ENCODE peak calls at places on chromosomes 7 and 10, in five cellular contexts. A is cardiac muscle cell, Y is GM23338, O is DND-41, F is astrocyte. L is an unnamed sample.

GRCh38 chr10:20932606-20933005 is 35.5 kb upstream of the NEBL start:
- DNase-seq in A (no peak), Y (no peak), O (no peak), F (no peak), L (no peak)

GRCh38 chr10:31290386-31290785 is 28.6 kb upstream of the ZEB1 start:
- DNase-seq in A (no peak), Y (no peak), O (no peak), F (no peak), L (no peak)

GRCh38 chr7:85512802-85513201 is 325.9 kb upstream of the SEMA3D start:
- DNase-seq in A (no peak), Y (no peak), O (no peak), F (no peak), L (no peak)

GRCh38 chr10:13349776-13350274 is 1.7 kb upstream of the SEPHS1 start:
- DNase-seq in A (peak; percentile 69), Y (peak; percentile 97), O (peak; percentile 78), F (peak; percentile 46), L (peak; percentile 38)

GRCh38 chr10:132449051-132449825 is 52.2 kb downstream of the PWWP2B start:
- DNase-seq in A (no peak), Y (no peak), O (no peak), F (no peak), L (no peak)

GRCh38 chr7:44962483-44963251 is 16.1 kb downstream of the MYO1G start:
- DNase-seq in A (peak; percentile 48), Y (peak; percentile 75), O (no peak), F (peak; percentile 19), L (no peak)

GRCh38 chr10:99711129-99711719 is 20.7 kb downstream of the COX15 start:
- DNase-seq in A (peak; percentile 77), Y (peak; percentile 66), O (peak; percentile 26), F (peak; percentile 34), L (no peak)

GRCh38 chr7:148483941-148484340 is 106.6 kb upstream of the C7orf33 start:
- DNase-seq in A (no peak), Y (no peak), O (no peak), F (no peak), L (no peak)

GRCh38 chr7:29564455-29565185 is 985 bp downstream of the PRR15 start:
- DNase-seq in A (peak; percentile 78), Y (peak; percentile 66), O (peak; percentile 24), F (peak; percentile 46), L (peak; percentile 48)

GRCh38 chr10:130775311-130775710 is 536.2 kb downstream of the TCERG1L start:
- DNase-seq in A (no peak), Y (no peak), O (no peak), F (no peak), L (no peak)

GRCh38 chr10:131215776-131216175 is 95.7 kb downstream of the TCERG1L start:
- DNase-seq in A (no peak), Y (no peak), O (no peak), F (no peak), L (no peak)

GRCh38 chr7:112108984-112109383 is 97.2 kb downstream of the DOCK4 start:
- DNase-seq in A (no peak), Y (no peak), O (no peak), F (no peak), L (no peak)

GRCh38 chr10:130567436-130567835 is 431.2 kb downstream of the GLRX3 start:
- DNase-seq in A (no peak), Y (no peak), O (no peak), F (no peak), L (no peak)

GRCh38 chr10:100109670-100110069 is 28.0 kb upstream of the CPN1 start:
- DNase-seq in A (no peak), Y (peak; percentile 50), O (no peak), F (no peak), L (no peak)

GRCh38 chr7:24637706-24638105 is 64.5 kb downstream of the PALS2 start:
- DNase-seq in A (peak; percentile 30), Y (no peak), O (no peak), F (no peak), L (no peak)

GRCh38 chr7:46215987-46216567 is 295.0 kb upstream of the IGFBP3 start:
- DNase-seq in A (peak; percentile 36), Y (peak; percentile 35), O (no peak), F (no peak), L (peak; percentile 37)

GRCh38 chr10:64271508-64271907 is 750.3 kb downstream of the REEP3 start:
- DNase-seq in A (no peak), Y (no peak), O (no peak), F (no peak), L (no peak)

GRCh38 chr10:86945361-86946214 is 11.8 kb downstream of the MMRN2 start:
- DNase-seq in A (peak; percentile 33), Y (peak; percentile 89), O (peak; percentile 17), F (no peak), L (peak; percentile 16)

GRCh38 chr7:137626469-137627067 is 220.2 kb downstream of the DGKI start:
- DNase-seq in A (peak; percentile 72), Y (peak; percentile 83), O (peak; percentile 37), F (peak; percentile 23), L (no peak)

GRCh38 chr10:15433850-15434537 is 62.9 kb upstream of the FAM171A1 start:
- DNase-seq in A (peak; percentile 75), Y (peak; percentile 81), O (peak; percentile 41), F (peak; percentile 17), L (no peak)

DNA sequence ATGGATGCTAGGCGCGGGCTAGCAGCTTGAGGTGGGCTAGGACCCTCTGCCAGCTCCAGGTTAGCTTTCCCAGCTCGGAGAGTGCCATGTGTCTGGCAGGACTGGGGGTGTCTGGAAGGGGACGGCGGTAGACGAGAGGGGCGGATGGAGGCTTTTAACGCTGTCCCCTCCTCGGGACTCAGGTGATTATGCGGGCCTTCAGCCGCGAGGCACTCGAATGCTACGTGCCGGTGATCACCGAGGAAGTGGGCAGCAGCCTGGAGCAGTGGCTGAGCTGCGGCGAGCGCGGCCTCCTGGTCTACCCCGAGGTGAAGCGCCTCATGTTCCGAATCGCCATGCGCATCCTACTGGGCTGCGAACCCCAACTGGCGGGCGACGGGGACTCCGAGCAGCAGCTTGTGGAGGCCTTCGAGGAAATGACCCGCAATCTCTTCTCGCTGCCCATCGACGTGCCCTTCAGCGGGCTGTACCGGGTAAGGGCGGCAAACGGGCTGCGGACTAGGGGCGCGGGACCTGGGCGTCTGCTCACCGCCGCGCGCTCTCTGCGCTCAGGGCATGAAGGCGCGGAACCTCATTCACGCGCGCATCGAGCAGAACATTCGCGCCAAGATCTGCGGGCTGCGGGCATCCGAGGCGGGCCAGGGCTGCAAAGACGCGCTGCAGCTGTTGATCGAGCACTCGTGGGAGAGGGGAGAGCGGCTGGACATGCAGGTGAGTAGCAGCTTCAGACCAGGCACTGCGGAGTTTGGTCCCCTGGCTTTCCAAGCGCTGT is 1.1 kb downstream of the CYP26A1 start:
- DNase-seq in A (no peak), Y (peak; percentile 59), O (no peak), F (no peak), L (no peak)
- H3K4me3 ChIP-seq in A (peak overlapping the region; percentile 54), Y (peak overlapping the region; percentile 70), O (no peak overlapping the region), F (no peak overlapping the region), L (peak overlapping the region; percentile 62)

GRCh38 chr7:95407751-95408150 is 11.6 kb upstream of the PON3 start:
- DNase-seq in A (peak; percentile 30), Y (peak; percentile 24), O (no peak), F (no peak), L (no peak)

GRCh38 chr7:95405208-95405607 is 9.0 kb upstream of the PON3 start:
- DNase-seq in A (no peak), Y (no peak), O (no peak), F (no peak), L (no peak)

GRCh38 chr7:95398155-95398940 is 2.2 kb upstream of the PON3 start:
- DNase-seq in A (no peak), Y (no peak), O (no peak), F (no peak), L (no peak)

GRCh38 chr7:95405800-95406199 is 9.6 kb upstream of the PON3 start:
- DNase-seq in A (no peak), Y (no peak), O (no peak), F (no peak), L (no peak)

GRCh38 chr7:95404316-95404715 is 8.1 kb upstream of the PON3 start:
- DNase-seq in A (peak; percentile 36), Y (no peak), O (no peak), F (no peak), L (peak; percentile 22)
- H3K36me3 ChIP-seq in A (peaks cover 22% of the 10 kb centered on the region), Y (no peaks in the 10 kb centered on the region), O (no peaks in the 10 kb centered on the region), F (peaks cover 25% of the 10 kb centered on the region), L (peaks cover 22% of the 10 kb centered on the region)

GRCh38 chr10:126392469-126392868 is 4.2 kb upstream of the ADAM12 start:
- DNase-seq in A (no peak), Y (no peak), O (peak; percentile 8), F (peak; percentile 49), L (no peak)

GRCh38 chr10:126392068-126392467 is 3.8 kb upstream of the ADAM12 start:
- DNase-seq in A (no peak), Y (no peak), O (no peak), F (no peak), L (no peak)

GRCh38 chr10:126390324-126390723 is 2.0 kb upstream of the ADAM12 start:
- DNase-seq in A (no peak), Y (no peak), O (no peak), F (no peak), L (no peak)

GRCh38 chr10:126393076-126393475 is 4.8 kb upstream of the ADAM12 start:
- DNase-seq in A (no peak), Y (no peak), O (no peak), F (no peak), L (no peak)

DNA sequence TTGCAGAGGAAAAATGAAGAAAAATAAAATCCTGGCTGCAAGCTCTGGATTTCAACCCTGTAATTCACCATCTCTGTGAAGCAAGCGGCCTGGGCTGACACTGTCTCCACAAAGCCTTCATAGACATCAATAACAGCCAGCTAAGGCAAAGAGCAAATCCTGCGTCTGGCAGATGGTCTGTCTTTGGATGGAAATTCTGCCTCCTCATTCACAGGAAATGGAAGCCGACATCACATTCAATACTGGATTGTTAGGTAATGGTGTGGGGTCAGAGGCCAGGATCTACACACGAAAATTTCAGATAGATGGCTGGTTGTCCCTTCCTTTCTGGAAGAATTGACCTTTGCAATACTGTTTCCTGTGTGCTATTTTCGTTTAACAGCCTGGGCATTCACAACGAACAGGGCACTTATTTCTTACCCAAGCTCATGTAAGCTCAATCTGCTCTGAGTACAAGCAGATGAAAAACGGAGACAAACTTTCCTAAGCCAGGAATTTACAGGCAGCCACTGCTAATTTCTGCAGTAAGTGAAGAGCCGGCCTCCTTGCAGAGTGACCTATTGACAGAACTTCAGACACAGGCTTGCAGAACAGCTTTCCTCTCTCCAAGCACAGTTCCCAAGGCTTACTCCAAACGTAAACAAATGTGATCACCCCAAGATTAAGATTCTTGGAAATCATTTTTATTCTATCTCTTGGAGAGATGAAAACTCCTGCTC is 3.0 kb upstream of the ADAM12 start:
- DNase-seq in A (peak; percentile 68), Y (no peak), O (no peak), F (no peak), L (no peak)
- H3K27ac ChIP-seq in A (no peak overlapping the region), Y (no peak overlapping the region), O (no peak overlapping the region), F (peak overlapping the region; percentile 25), L (no peak overlapping the region)

DNA sequence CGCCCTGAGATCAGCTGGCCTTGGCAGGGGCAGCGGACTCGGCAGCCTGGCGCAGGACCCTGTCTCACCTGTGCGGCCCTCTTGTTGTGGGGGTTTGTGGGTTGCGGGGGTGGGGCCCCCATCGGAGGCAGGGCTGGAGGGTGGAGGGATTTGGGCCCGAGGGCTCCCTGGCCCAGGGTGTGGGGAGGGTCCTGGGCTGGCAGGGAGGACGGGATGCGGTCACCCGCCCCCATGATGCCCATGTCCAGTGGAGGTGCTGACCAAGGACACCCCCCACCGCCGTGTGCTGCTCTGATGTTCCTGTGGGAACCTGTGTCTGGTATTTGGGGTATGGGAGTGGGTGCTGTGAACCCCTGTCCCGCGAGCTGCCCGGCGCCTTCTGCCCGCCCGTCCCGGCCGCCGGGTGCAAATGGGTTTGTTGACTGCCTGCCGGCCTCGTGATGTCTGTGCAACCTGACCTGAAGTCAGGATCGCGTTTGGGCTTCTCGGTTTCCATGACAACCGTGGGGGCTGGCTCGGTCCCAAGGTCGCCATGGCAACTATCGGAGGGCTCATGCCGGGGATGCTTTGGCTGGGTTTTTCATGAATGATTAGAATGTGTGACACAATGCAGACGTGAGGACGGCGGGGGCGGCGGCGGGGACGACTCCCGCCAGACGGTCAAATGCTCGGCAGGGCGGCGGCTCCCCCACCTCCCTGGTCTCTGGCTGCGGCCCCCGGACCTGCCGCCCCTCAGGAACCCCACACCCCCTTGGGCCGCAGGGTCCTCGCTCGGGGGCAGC is 7.3 kb downstream of the MAFK start:
- DNase-seq in A (peak; percentile 99), Y (peak; percentile 78), O (no peak), F (peak; percentile 92), L (peak; percentile 93)
- H3K4me3 ChIP-seq in A (no peak overlapping the region), Y (peak overlapping the region; percentile 23), O (no peak overlapping the region), F (peak overlapping the region; percentile 60), L (peak overlapping the region; percentile 72)